ENCODE peak calls at places on chromosomes 1 and 21, in four cellular contexts. W, Z, J and G are unnamed samples.

GRCh38 chr1:227947678-227948492 is at the start of gene WNT9A:
- DNase-seq in W (no peak), Z (no peak), J (peak), G (peak)

GRCh38 chr1:153232553-153232952 is 15.2 kb downstream of the PRR9 start:
- DNase-seq in W (no peak), Z (no peak), J (no peak), G (no peak)

GRCh38 chr1:62891961-62892562 is 108.1 kb downstream of the ATG4C start:
- DNase-seq in W (no peak), Z (no peak), J (no peak), G (no peak)

GRCh38 chr1:35661474-35661795 is 20.1 kb upstream of the PSMB2 start:
- DNase-seq in W (no peak), Z (no peak), J (no peak), G (no peak)

GRCh38 chr1:31812158-31812829 is 3.5 kb downstream of the SPOCD1 start:
- DNase-seq in W (no peak), Z (no peak), J (no peak), G (no peak)

GRCh38 chr1:201708085-201708512 is 120.9 kb upstream of the IPO9 start:
- DNase-seq in W (no peak), Z (no peak), J (peak), G (no peak)

GRCh38 chr21:38769253-38769780 is 36.4 kb upstream of the ETS2 start:
- DNase-seq in W (no peak), Z (no peak), J (no peak), G (no peak)

GRCh38 chr1:2208309-2209239 is 14.0 kb upstream of the FAAP20 start:
- DNase-seq in W (no peak), Z (no peak), J (peak), G (peak)

GRCh38 chr1:224506141-224506814 is 71.7 kb upstream of the WDR26 start:
- DNase-seq in W (no peak), Z (no peak), J (no peak), G (no peak)

GRCh38 chr1:220926146-220926545 is 46.9 kb downstream of the HLX start:
- DNase-seq in W (no peak), Z (no peak), J (no peak), G (no peak)